ENCODE peak calls at places on chromosomes 5 and 9, in eight cellular contexts. C, F, X, P, T, J, B and R are unnamed samples.
A peak's percentile ranks its signal among the peaks of the same experiment; 100 is the strongest.

GRCh38 chr9:87088621-87089020 is 141.3 kb upstream of the GAS1 start:
- DNase-seq in X (no peak), B (no peak), F (no peak), T (no peak), P (no peak), J (no peak), C (no peak), R (no peak)

GRCh38 chr9:84478996-84479395 is 138.4 kb upstream of the SLC28A3 start:
- DNase-seq in X (no peak), J (no peak), P (no peak), B (no peak), F (no peak), C (no peak), T (no peak), R (no peak)

GRCh38 chr9:79292731-79293280 is 279.0 kb upstream of the TLE4 start:
- DNase-seq in J (no peak), C (no peak), B (no peak), F (no peak), T (no peak), P (no peak), X (no peak), R (no peak)

GRCh38 chr9:86948153-86948929 is 1.0 kb upstream of the GAS1 start:
- DNase-seq in P (peak; percentile 28), C (peak; percentile 62), B (peak; percentile 80), X (no peak), T (peak; percentile 82), F (peak; percentile 75), J (peak; percentile 83), R (peak; percentile 61)

GRCh38 chr9:22073349-22073748 is 64.2 kb upstream of the CDKN2B start:
- DNase-seq in T (no peak), J (no peak), F (no peak), C (no peak), X (no peak), B (no peak), P (no peak), R (no peak)

GRCh38 chr5:91194861-91195460 is 188.2 kb downstream of the ARRDC3 start:
- DNase-seq in C (no peak), B (no peak), F (no peak), P (no peak), J (no peak), T (peak; percentile 37), X (no peak), R (no peak)

GRCh38 chr9:35112257-35113020 is 3.2 kb downstream of the ATOSB start:
- DNase-seq in J (peak; percentile 46), B (no peak), C (no peak), P (no peak), F (no peak), T (no peak), X (no peak), R (no peak)

GRCh38 chr5:58545912-58546311 is 37.0 kb upstream of the RAB3C start:
- DNase-seq in T (no peak), C (no peak), F (no peak), X (no peak), J (no peak), B (no peak), P (no peak), R (no peak)

DNA sequence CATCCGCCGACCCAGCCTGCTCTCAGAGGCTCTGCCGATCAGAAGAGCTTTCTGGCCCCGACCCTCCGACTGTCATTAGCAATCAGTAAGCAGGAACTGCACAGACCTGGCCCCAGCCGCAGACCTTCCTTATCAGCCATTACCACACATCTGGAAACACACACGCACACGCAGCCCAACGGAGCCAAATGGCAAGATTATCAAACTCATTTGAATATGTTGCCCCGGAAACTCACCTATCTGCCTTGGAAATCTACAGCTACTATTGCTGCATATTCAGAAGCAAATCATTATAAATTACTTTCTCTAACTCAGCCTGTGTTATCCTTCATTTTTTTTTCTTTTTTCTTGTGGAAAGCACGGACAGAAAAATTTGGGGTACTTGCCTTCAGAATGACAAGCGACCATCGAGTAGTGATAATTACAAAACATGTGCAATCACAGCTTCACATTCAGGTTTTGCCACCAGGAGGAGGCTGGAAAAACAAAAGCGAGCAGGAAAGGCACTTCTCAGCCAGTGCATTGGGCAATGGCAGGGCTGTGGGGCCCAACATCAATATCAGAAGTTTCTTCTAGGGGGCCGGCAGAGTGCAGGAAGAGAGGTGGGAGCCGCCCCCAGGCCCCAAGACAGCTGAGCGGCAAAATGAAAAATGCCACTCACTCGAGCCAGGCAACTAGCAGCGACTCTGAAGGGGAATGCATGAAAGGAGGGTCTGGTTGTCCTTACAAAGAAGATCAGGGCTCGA is 122.3 kb downstream of the VAV2 start:
- DNase-seq in P (no peak), X (no peak), J (no peak), T (no peak), B (no peak), F (no peak), C (no peak), R (no peak)
- TF ChIP-seq CTCF in P (no peak), X (no peak), J (no peak), T (no peak), B (no peak), F (no peak), C (no peak), R (no peak)

GRCh38 chr9:12716823-12717222 is 23.6 kb downstream of the TYRP1 start:
- DNase-seq in X (no peak), T (no peak), B (no peak), F (no peak), P (no peak), J (no peak), C (no peak), R (no peak)
- TF ChIP-seq CTCF in X (no peak), T (no peak), B (no peak), F (no peak), P (peak; percentile 11), J (peak; percentile 21), C (no peak), R (peak; percentile 43)

GRCh38 chr9:133657120-133657661 is 21.0 kb downstream of the DBH start:
- DNase-seq in P (no peak), F (peak; percentile 32), C (no peak), J (no peak), T (no peak), X (no peak), B (no peak), R (no peak)
- TF ChIP-seq CTCF in P (no peak), F (no peak), C (no peak), J (no peak), T (no peak), X (no peak), B (no peak), R (no peak)

GRCh38 chr9:37301369-37302172 is 120.9 kb upstream of the GRHPR start:
- DNase-seq in C (no peak), B (no peak), T (no peak), X (no peak), P (no peak), F (no peak), J (no peak), R (no peak)
- TF ChIP-seq CTCF in C (no peak), B (no peak), T (no peak), X (no peak), P (no peak), F (no peak), J (no peak), R (no peak)